ENCODE peak calls at places on chromosomes 5 and 9, in nine cellular contexts. One of them, this sample, is unnamed.

GRCh38 chr5:177364159-177364962 is 6.6 kb downstream of the RGS14 start:
- DNase-seq in sigmoid colon: no peak
- DNase-seq in astrocyte of the spinal cord: no peak
- DNase-seq in AG10803: no peak
- DNase-seq in cardiac muscle cell: peak; percentile 40
- DNase-seq in neural progenitor cell: no peak
- DNase-seq in fibroblast of lung: no peak
- DNase-seq in IMR-90: no peak
- DNase-seq in pancreas: peak; percentile 22
- DNase-seq in this sample: peak; percentile 32

GRCh38 chr5:65395526-65396155 is 86.1 kb downstream of the ADAMTS6 start:
- DNase-seq in AG10803: peak; percentile 45
- DNase-seq in astrocyte of the spinal cord: no peak
- DNase-seq in neural progenitor cell: no peak
- DNase-seq in cardiac muscle cell: peak; percentile 46
- DNase-seq in sigmoid colon: no peak
- DNase-seq in IMR-90: peak; percentile 22
- DNase-seq in pancreas: no peak
- DNase-seq in fibroblast of lung: peak; percentile 37
- DNase-seq in this sample: peak; percentile 44

GRCh38 chr5:90233496-90233895 is 176.1 kb downstream of the CETN3 start:
- DNase-seq in astrocyte of the spinal cord: peak; percentile 10
- DNase-seq in neural progenitor cell: no peak
- DNase-seq in pancreas: no peak
- DNase-seq in fibroblast of lung: peak; percentile 16
- DNase-seq in IMR-90: no peak
- DNase-seq in sigmoid colon: no peak
- DNase-seq in cardiac muscle cell: no peak
- DNase-seq in AG10803: no peak
- DNase-seq in this sample: no peak

GRCh38 chr5:126395198-126395597 is 28.0 kb upstream of the GRAMD2B start:
- DNase-seq in cardiac muscle cell: peak; percentile 56
- DNase-seq in AG10803: peak; percentile 73
- DNase-seq in fibroblast of lung: peak; percentile 68
- DNase-seq in astrocyte of the spinal cord: peak; percentile 72
- DNase-seq in pancreas: no peak
- DNase-seq in sigmoid colon: no peak
- DNase-seq in neural progenitor cell: peak; percentile 20
- DNase-seq in IMR-90: peak; percentile 73
- DNase-seq in this sample: peak; percentile 24

GRCh38 chr9:68643901-68644809 is 60.9 kb upstream of the PIP5K1B start:
- DNase-seq in astrocyte of the spinal cord: no peak
- DNase-seq in AG10803: no peak
- DNase-seq in fibroblast of lung: no peak
- DNase-seq in pancreas: no peak
- DNase-seq in sigmoid colon: no peak
- DNase-seq in IMR-90: no peak
- DNase-seq in neural progenitor cell: peak; percentile 15
- DNase-seq in cardiac muscle cell: no peak
- DNase-seq in this sample: no peak

GRCh38 chr5:53515988-53516387 is 35.6 kb downstream of the FST start:
- DNase-seq in IMR-90: no peak
- DNase-seq in astrocyte of the spinal cord: no peak
- DNase-seq in fibroblast of lung: peak; percentile 61
- DNase-seq in pancreas: no peak
- DNase-seq in sigmoid colon: no peak
- DNase-seq in AG10803: no peak
- DNase-seq in neural progenitor cell: no peak
- DNase-seq in cardiac muscle cell: no peak
- DNase-seq in this sample: no peak

GRCh38 chr5:100746730-100747129 is 156.4 kb downstream of the ST8SIA4 start:
- DNase-seq in pancreas: no peak
- DNase-seq in astrocyte of the spinal cord: no peak
- DNase-seq in IMR-90: no peak
- DNase-seq in neural progenitor cell: no peak
- DNase-seq in AG10803: no peak
- DNase-seq in sigmoid colon: no peak
- DNase-seq in cardiac muscle cell: no peak
- DNase-seq in fibroblast of lung: no peak
- DNase-seq in this sample: no peak

GRCh38 chr9:37432020-37432419 is 9.5 kb downstream of the GRHPR start:
- DNase-seq in pancreas: no peak
- DNase-seq in astrocyte of the spinal cord: no peak
- DNase-seq in fibroblast of lung: no peak
- DNase-seq in neural progenitor cell: no peak
- DNase-seq in AG10803: no peak
- DNase-seq in IMR-90: no peak
- DNase-seq in sigmoid colon: peak; percentile 38
- DNase-seq in cardiac muscle cell: no peak
- DNase-seq in this sample: no peak

GRCh38 chr5:171840066-171840465 is 54.4 kb downstream of the SMIM23 start:
- DNase-seq in pancreas: no peak
- DNase-seq in fibroblast of lung: no peak
- DNase-seq in sigmoid colon: no peak
- DNase-seq in AG10803: no peak
- DNase-seq in IMR-90: no peak
- DNase-seq in astrocyte of the spinal cord: no peak
- DNase-seq in neural progenitor cell: peak; percentile 17
- DNase-seq in cardiac muscle cell: no peak
- DNase-seq in this sample: no peak

GRCh38 chr5:109656829-109657228 is 32.9 kb upstream of the MAN2A1 start:
- DNase-seq in IMR-90: peak; percentile 29
- DNase-seq in neural progenitor cell: no peak
- DNase-seq in AG10803: peak; percentile 98
- DNase-seq in sigmoid colon: peak; percentile 68
- DNase-seq in pancreas: no peak
- DNase-seq in fibroblast of lung: peak; percentile 96
- DNase-seq in astrocyte of the spinal cord: peak; percentile 84
- DNase-seq in cardiac muscle cell: peak; percentile 87
- DNase-seq in this sample: peak; percentile 67

GRCh38 chr5:143403357-143403606 is 204 bp downstream of the NR3C1 start:
- DNase-seq in sigmoid colon: no peak
- DNase-seq in astrocyte of the spinal cord: no peak
- DNase-seq in cardiac muscle cell: no peak
- DNase-seq in fibroblast of lung: no peak
- DNase-seq in pancreas: no peak
- DNase-seq in AG10803: no peak
- DNase-seq in neural progenitor cell: no peak
- DNase-seq in IMR-90: no peak
- DNase-seq in this sample: no peak

GRCh38 chr9:73995836-73996235 is 501.3 kb upstream of the RORB start:
- DNase-seq in astrocyte of the spinal cord: no peak
- DNase-seq in neural progenitor cell: no peak
- DNase-seq in IMR-90: no peak
- DNase-seq in fibroblast of lung: no peak
- DNase-seq in cardiac muscle cell: no peak
- DNase-seq in sigmoid colon: no peak
- DNase-seq in pancreas: no peak
- DNase-seq in AG10803: no peak
- DNase-seq in this sample: no peak

GRCh38 chr9:137095664-137096517 is 9.1 kb downstream of the MAN1B1 start:
- DNase-seq in IMR-90: no peak
- DNase-seq in pancreas: peak; percentile 16
- DNase-seq in astrocyte of the spinal cord: no peak
- DNase-seq in sigmoid colon: no peak
- DNase-seq in AG10803: no peak
- DNase-seq in fibroblast of lung: no peak
- DNase-seq in neural progenitor cell: no peak
- DNase-seq in cardiac muscle cell: no peak
- DNase-seq in this sample: no peak

GRCh38 chr5:109038209-109038840 is 290.6 kb downstream of the FER start:
- DNase-seq in cardiac muscle cell: peak; percentile 34
- DNase-seq in AG10803: peak; percentile 16
- DNase-seq in sigmoid colon: no peak
- DNase-seq in fibroblast of lung: no peak
- DNase-seq in IMR-90: peak; percentile 56
- DNase-seq in pancreas: no peak
- DNase-seq in neural progenitor cell: no peak
- DNase-seq in astrocyte of the spinal cord: no peak
- DNase-seq in this sample: peak; percentile 57

GRCh38 chr5:103433216-103433615 is 129.4 kb downstream of the NUDT12 start:
- DNase-seq in sigmoid colon: no peak
- DNase-seq in astrocyte of the spinal cord: no peak
- DNase-seq in neural progenitor cell: no peak
- DNase-seq in AG10803: peak; percentile 35
- DNase-seq in pancreas: no peak
- DNase-seq in cardiac muscle cell: no peak
- DNase-seq in fibroblast of lung: peak; percentile 68
- DNase-seq in IMR-90: peak; percentile 64
- DNase-seq in this sample: peak; percentile 60

DNA sequence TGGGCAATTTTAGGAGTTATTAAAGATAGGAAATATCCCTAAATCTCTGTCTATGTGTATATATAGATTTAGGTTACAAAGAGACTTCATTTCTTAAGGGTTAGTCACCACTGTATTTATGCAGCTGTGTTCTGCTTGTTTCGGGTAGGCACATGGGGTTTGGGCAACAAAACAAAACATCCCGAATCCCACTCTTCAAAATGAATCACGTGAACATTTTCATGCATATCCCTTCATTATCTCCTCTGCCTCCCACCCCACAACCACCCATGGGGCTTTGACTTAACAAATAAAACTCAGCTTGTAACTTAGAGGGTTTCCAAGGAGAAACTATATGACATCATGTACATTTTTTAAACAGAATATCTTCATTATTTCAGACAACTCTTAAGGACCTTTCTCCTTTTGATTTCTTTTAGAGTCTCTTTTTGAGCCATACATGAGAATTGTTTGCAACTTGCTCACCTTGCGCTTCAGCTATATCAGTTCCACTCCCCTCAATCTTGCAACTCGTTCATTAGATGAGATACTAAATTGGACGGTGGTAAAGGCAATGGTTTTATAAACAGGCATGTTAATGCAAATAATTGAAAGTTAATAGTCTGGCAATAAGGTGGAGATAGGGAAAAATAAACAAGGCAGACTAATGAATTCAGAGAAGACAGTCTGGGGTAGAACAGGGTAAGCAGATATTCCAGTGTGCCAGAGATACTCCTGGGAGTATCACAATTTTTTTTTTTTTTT is 136.7 kb downstream of the CD180 start:
- DNase-seq in neural progenitor cell: no peak
- DNase-seq in sigmoid colon: no peak
- DNase-seq in astrocyte of the spinal cord: peak; percentile 86
- DNase-seq in fibroblast of lung: peak; percentile 80
- DNase-seq in IMR-90: peak; percentile 89
- DNase-seq in cardiac muscle cell: peak; percentile 74
- DNase-seq in pancreas: no peak
- DNase-seq in AG10803: peak; percentile 9
- DNase-seq in this sample: peak; percentile 74
- TF ChIP-seq CTCF in neural progenitor cell: no peak
- TF ChIP-seq CTCF in sigmoid colon: no peak
- TF ChIP-seq CTCF in astrocyte of the spinal cord: no peak
- TF ChIP-seq CTCF in fibroblast of lung: no peak
- TF ChIP-seq CTCF in IMR-90: no peak
- TF ChIP-seq CTCF in cardiac muscle cell: no peak
- TF ChIP-seq CTCF in pancreas: no peak
- TF ChIP-seq CTCF in AG10803: no peak
- TF ChIP-seq CTCF in this sample: no peak

GRCh38 chr5:11903614-11904269 is 504 bp downstream of the CTNND2 start:
- DNase-seq in neural progenitor cell: peak; percentile 90
- DNase-seq in sigmoid colon: no peak
- DNase-seq in IMR-90: no peak
- DNase-seq in AG10803: no peak
- DNase-seq in cardiac muscle cell: peak; percentile 3
- DNase-seq in astrocyte of the spinal cord: peak; percentile 18
- DNase-seq in pancreas: peak; percentile 76
- DNase-seq in fibroblast of lung: peak; percentile 45
- DNase-seq in this sample: peak; percentile 1
- H3K4me3 ChIP-seq in neural progenitor cell: peak overlapping the region; percentile 84
- H3K4me3 ChIP-seq in sigmoid colon: peak overlapping the region; percentile 31
- H3K4me3 ChIP-seq in IMR-90: no peak overlapping the region
- H3K4me3 ChIP-seq in AG10803: no peak overlapping the region
- H3K4me3 ChIP-seq in cardiac muscle cell: peak overlapping the region; percentile 80
- H3K4me3 ChIP-seq in astrocyte of the spinal cord: peak overlapping the region; percentile 44
- H3K4me3 ChIP-seq in pancreas: peak overlapping the region; percentile 85
- H3K4me3 ChIP-seq in fibroblast of lung: no peak overlapping the region
- H3K4me3 ChIP-seq in this sample: no peak overlapping the region

GRCh38 chr5:113336975-113337374 is 97.8 kb downstream of the TSSK1B start:
- DNase-seq in IMR-90: peak; percentile 77
- DNase-seq in AG10803: peak; percentile 43
- DNase-seq in neural progenitor cell: peak; percentile 47
- DNase-seq in astrocyte of the spinal cord: peak; percentile 74
- DNase-seq in cardiac muscle cell: peak; percentile 91
- DNase-seq in pancreas: no peak
- DNase-seq in sigmoid colon: no peak
- DNase-seq in fibroblast of lung: peak; percentile 73
- DNase-seq in this sample: peak; percentile 78
- TF ChIP-seq CTCF in IMR-90: peak; percentile 55
- TF ChIP-seq CTCF in AG10803: peak; percentile 48
- TF ChIP-seq CTCF in neural progenitor cell: peak; percentile 43
- TF ChIP-seq CTCF in astrocyte of the spinal cord: peak; percentile 61
- TF ChIP-seq CTCF in cardiac muscle cell: peak; percentile 72
- TF ChIP-seq CTCF in pancreas: peak; percentile 43
- TF ChIP-seq CTCF in sigmoid colon: no peak
- TF ChIP-seq CTCF in fibroblast of lung: peak; percentile 32
- TF ChIP-seq CTCF in this sample: peak; percentile 49

DNA sequence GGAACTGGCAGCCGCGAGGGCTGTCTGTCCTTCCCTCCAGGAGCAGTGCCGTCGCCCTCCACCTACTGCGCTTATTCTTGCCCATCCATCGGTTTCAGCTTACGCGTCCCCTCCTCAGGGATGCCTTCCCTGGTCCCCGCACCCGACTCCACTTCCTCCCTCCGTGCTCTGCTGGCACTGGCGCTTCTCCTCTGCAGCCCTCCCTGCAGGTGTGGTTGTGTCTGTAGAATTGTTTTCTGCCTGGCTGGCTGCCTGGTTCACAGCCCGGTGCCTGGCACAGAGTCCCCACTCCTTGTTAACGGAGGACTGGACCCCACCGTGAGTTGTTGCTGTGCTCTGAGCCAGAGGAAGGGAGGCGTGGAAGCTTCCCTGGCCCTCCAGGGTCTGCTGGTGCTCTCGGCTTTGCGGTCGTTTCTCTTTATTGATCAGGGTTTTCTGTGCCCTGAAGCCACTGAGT is 5.7 kb downstream of the NTMT1 start:
- DNase-seq in IMR-90: no peak
- DNase-seq in neural progenitor cell: no peak
- DNase-seq in AG10803: no peak
- DNase-seq in pancreas: no peak
- DNase-seq in cardiac muscle cell: no peak
- DNase-seq in astrocyte of the spinal cord: no peak
- DNase-seq in sigmoid colon: no peak
- DNase-seq in fibroblast of lung: no peak
- DNase-seq in this sample: no peak
- H3K4me3 ChIP-seq in IMR-90: no peak overlapping the region
- H3K4me3 ChIP-seq in neural progenitor cell: no peak overlapping the region
- H3K4me3 ChIP-seq in AG10803: no peak overlapping the region
- H3K4me3 ChIP-seq in pancreas: no peak overlapping the region
- H3K4me3 ChIP-seq in cardiac muscle cell: no peak overlapping the region
- H3K4me3 ChIP-seq in astrocyte of the spinal cord: no peak overlapping the region
- H3K4me3 ChIP-seq in sigmoid colon: no peak overlapping the region
- H3K4me3 ChIP-seq in fibroblast of lung: no peak overlapping the region
- H3K4me3 ChIP-seq in this sample: no peak overlapping the region

DNA sequence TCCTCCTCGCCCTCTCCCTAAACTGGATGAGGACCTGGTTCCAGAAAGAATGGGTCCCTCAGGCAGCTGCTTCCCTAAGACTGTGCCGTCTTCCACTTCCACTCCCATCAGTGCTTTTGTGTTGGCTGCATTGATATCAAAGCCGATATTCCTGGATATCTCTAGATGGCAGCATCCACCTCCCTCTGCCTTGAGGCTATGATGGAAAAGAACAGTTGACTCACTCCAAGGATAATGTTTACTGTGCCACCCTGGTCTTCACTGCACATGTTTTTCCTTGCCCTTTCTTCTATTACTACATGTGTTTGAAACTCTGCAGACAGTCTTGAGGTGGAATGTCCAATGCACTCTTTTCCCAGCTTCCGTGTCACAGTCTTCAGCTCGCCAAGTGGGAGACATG is 211.6 kb downstream of the MAST4 start:
- DNase-seq in pancreas: no peak
- DNase-seq in sigmoid colon: no peak
- DNase-seq in fibroblast of lung: peak; percentile 53
- DNase-seq in cardiac muscle cell: peak; percentile 64
- DNase-seq in neural progenitor cell: peak; percentile 21
- DNase-seq in astrocyte of the spinal cord: peak; percentile 60
- DNase-seq in AG10803: peak; percentile 50
- DNase-seq in IMR-90: peak; percentile 55
- DNase-seq in this sample: peak; percentile 67
- TF ChIP-seq CTCF in pancreas: no peak
- TF ChIP-seq CTCF in sigmoid colon: no peak
- TF ChIP-seq CTCF in fibroblast of lung: peak; percentile 69
- TF ChIP-seq CTCF in cardiac muscle cell: peak; percentile 45
- TF ChIP-seq CTCF in neural progenitor cell: peak; percentile 35
- TF ChIP-seq CTCF in astrocyte of the spinal cord: peak; percentile 69
- TF ChIP-seq CTCF in AG10803: peak; percentile 66
- TF ChIP-seq CTCF in IMR-90: peak; percentile 61
- TF ChIP-seq CTCF in this sample: peak; percentile 37